ENCODE peak calls at places on chromosomes 3 and 15, in seven cellular contexts. G, H, O, E, M, I and P are unnamed samples.

GRCh38 chr3:158106773-158107461 is 697 bp upstream of the SHOX2 start:
- DNase-seq in G (no peak), H (peak; percentile 65), O (no peak), E (no peak), M (no peak), I (peak; percentile 48), P (no peak)

GRCh38 chr3:196214783-196215441 is 1.4 kb upstream of the SLC51A start:
- DNase-seq in G (no peak), H (no peak), O (peak; percentile 51), E (no peak), M (no peak), I (no peak), P (no peak)

GRCh38 chr15:68620721-68621528 is 42.1 kb downstream of the CORO2B start:
- DNase-seq in G (peak; percentile 98), H (peak; percentile 89), O (peak; percentile 74), E (peak; percentile 50), M (peak; percentile 31), I (no peak), P (peak; percentile 95)

GRCh38 chr3:126358038-126358815 is 1.0 kb upstream of the KLF15 start:
- DNase-seq in G (no peak), H (no peak), O (peak; percentile 78), E (no peak), M (no peak), I (no peak), P (no peak)

GRCh38 chr15:92930776-92931175 is 30.7 kb downstream of the CHD2 start:
- DNase-seq in G (peak; percentile 74), H (no peak), O (no peak), E (no peak), M (peak; percentile 54), I (no peak), P (no peak)

GRCh38 chr3:135539854-135540253 is 425.7 kb upstream of the PPP2R3A start:
- DNase-seq in G (no peak), H (no peak), O (no peak), E (no peak), M (no peak), I (no peak), P (peak; percentile 81)

GRCh38 chr3:141845407-141846049 is 30.9 kb upstream of the ATP1B3 start:
- DNase-seq in G (no peak), H (no peak), O (no peak), E (no peak), M (no peak), I (no peak), P (no peak)

GRCh38 chr3:1275495-1275894 is 182.7 kb downstream of the CNTN6 start:
- DNase-seq in G (no peak), H (no peak), O (no peak), E (no peak), M (peak; percentile 10), I (no peak), P (no peak)

GRCh38 chr3:14672588-14672987 is 2.4 kb upstream of the C3orf20 start:
- DNase-seq in G (no peak), H (no peak), O (no peak), E (no peak), M (no peak), I (no peak), P (no peak)

GRCh38 chr3:100154171-100154570 is 39.9 kb upstream of the FILIP1L start:
- DNase-seq in G (no peak), H (no peak), O (no peak), E (no peak), M (no peak), I (no peak), P (no peak)

GRCh38 chr3:167110906-167111305 is 269.2 kb downstream of the ZBBX start:
- DNase-seq in G (no peak), H (no peak), O (no peak), E (no peak), M (peak; percentile 9), I (no peak), P (no peak)

GRCh38 chr3:185069583-185070030 is 83.3 kb downstream of the C3orf70 start:
- DNase-seq in G (no peak), H (no peak), O (no peak), E (no peak), M (no peak), I (no peak), P (no peak)

GRCh38 chr3:78969483-78969882 is 798.3 kb downstream of the ROBO1 start:
- DNase-seq in G (peak; percentile 66), H (no peak), O (no peak), E (no peak), M (peak; percentile 38), I (no peak), P (no peak)

GRCh38 chr3:64295594-64295993 is 70.3 kb upstream of the PRICKLE2 start:
- DNase-seq in G (peak; percentile 88), H (no peak), O (no peak), E (no peak), M (peak; percentile 85), I (no peak), P (no peak)

GRCh38 chr3:7821858-7822257 is 679.8 kb upstream of the LMCD1 start:
- DNase-seq in G (no peak), H (no peak), O (no peak), E (no peak), M (no peak), I (no peak), P (no peak)

GRCh38 chr3:129004639-129005295 is 3.7 kb downstream of the EFCC1 start:
- DNase-seq in G (no peak), H (no peak), O (no peak), E (no peak), M (no peak), I (no peak), P (no peak)

GRCh38 chr3:112734718-112735350 is 93.9 kb upstream of the CCDC80 start:
- DNase-seq in G (peak; percentile 66), H (no peak), O (no peak), E (peak; percentile 1), M (peak; percentile 81), I (peak; percentile 49), P (no peak)

GRCh38 chr3:48715179-48715800 is 1.7 kb downstream of the IP6K2 start:
- DNase-seq in G (peak; percentile 59), H (no peak), O (no peak), E (no peak), M (peak; percentile 66), I (no peak), P (no peak)

GRCh38 chr3:8981700-8982099 is 18.4 kb upstream of the RAD18 start:
- DNase-seq in G (no peak), H (no peak), O (no peak), E (no peak), M (no peak), I (no peak), P (peak; percentile 89)

GRCh38 chr15:100919481-100920405 is 586 bp downstream of the LRRK1 start:
- DNase-seq in G (peak; percentile 19), H (peak; percentile 68), O (peak; percentile 73), E (no peak), M (peak; percentile 44), I (peak; percentile 54), P (no peak)

GRCh38 chr3:14948609-14949038 is 1.2 kb downstream of the NR2C2 start:
- DNase-seq in G (no peak), H (no peak), O (no peak), E (no peak), M (no peak), I (no peak), P (no peak)

GRCh38 chr15:68441045-68441743 is 9.2 kb upstream of the ITGA11 start:
- DNase-seq in G (no peak), H (peak; percentile 36), O (no peak), E (no peak), M (no peak), I (no peak), P (peak; percentile 90)

GRCh38 chr3:117218709-117219108 is 509.1 kb downstream of the TUSC7 start:
- DNase-seq in G (no peak), H (no peak), O (no peak), E (no peak), M (no peak), I (no peak), P (no peak)

GRCh38 chr15:60835974-60836373 is 357.0 kb upstream of the ICE2 start:
- DNase-seq in G (peak; percentile 74), H (no peak), O (no peak), E (no peak), M (no peak), I (no peak), P (no peak)

GRCh38 chr15:39835550-39835949 is 52.9 kb upstream of the FSIP1 start:
- DNase-seq in G (no peak), H (no peak), O (no peak), E (no peak), M (no peak), I (no peak), P (peak; percentile 21)